ENCODE peak calls at places on chromosomes 3 and 15, in four cellular contexts. F is activated CD4-positive, alpha-beta memory T cell treated with anti-CD3 and anti-CD28 coated beads for 36 hours; O is KBM-7; U is ELF-1. N is an unnamed sample.
A peak's percentile ranks its signal among the peaks of the same experiment; 100 is the strongest.

GRCh38 chr3:165946360-165946759 is 109.1 kb upstream of the BCHE start:
- DNase-seq in U (no peak), F (no peak), O (no peak), N (no peak)

GRCh38 chr15:60074181-60074885 is 70.2 kb downstream of the FOXB1 start:
- DNase-seq in F (peak; percentile 11), O (no peak), U (no peak), N (peak; percentile 15)

GRCh38 chr3:69838217-69838616 is 99.0 kb downstream of the MITF start:
- DNase-seq in U (no peak), F (no peak), O (no peak), N (no peak)

GRCh38 chr3:194089357-194090177 is 46.4 kb upstream of the HES1 start:
- DNase-seq in O (peak; percentile 90), U (peak; percentile 87), F (peak; percentile 76), N (peak; percentile 50)

GRCh38 chr3:29555590-29555989 is 274.7 kb downstream of the RBMS3 start:
- DNase-seq in U (no peak), F (no peak), O (no peak), N (no peak)

GRCh38 chr15:71892335-71892734 is 82.0 kb downstream of the NR2E3 start:
- DNase-seq in O (no peak), U (no peak), F (no peak), N (no peak)

GRCh38 chr3:147507638-147508286 is 98.6 kb downstream of the ZIC1 start:
- DNase-seq in U (no peak), O (no peak), F (no peak), N (no peak)

GRCh38 chr15:91948001-91948608 is 94.6 kb downstream of the SLCO3A1 start:
- DNase-seq in U (peak; percentile 68), O (no peak), F (no peak), N (no peak)

GRCh38 chr3:8793242-8793641 is 23.8 kb upstream of the OXTR start:
- DNase-seq in F (no peak), O (no peak), U (no peak), N (no peak)